ENCODE peak calls at places on chromosomes 16 and 17, in nine cellular contexts. V is endodermal cell, T is A673, Q is heart right ventricle, D is tibial nerve, K is transverse colon, E is bronchial epithelial cell, O is PC-3, X is neural progenitor cell. P is an unnamed sample. For H3K36me3, the result is how much of the 10 kb centered on the place peaks cover.

GRCh38 chr17:28228109-28228840 is 90.7 kb upstream of the TMEM97 start:
- DNase-seq in K (no peak), E (no peak), V (peak), O (no peak), X (peak), T (peak), D (no peak), Q (no peak), P (no peak)

GRCh38 chr17:76197911-76198310 is 42.4 kb downstream of the RNF157 start:
- DNase-seq in K (no peak), E (no peak), T (no peak), X (no peak), Q (peak), D (no peak), O (no peak), V (no peak), P (no peak)

GRCh38 chr17:55336426-55336825 is 71.7 kb downstream of the HLF start:
- DNase-seq in O (no peak), D (no peak), Q (no peak), X (no peak), V (peak), E (no peak), T (no peak), K (no peak), P (no peak)

GRCh38 chr16:88087517-88087877 is 136.3 kb downstream of the BANP start:
- DNase-seq in V (no peak), D (no peak), O (no peak), T (no peak), X (peak), E (no peak), Q (no peak), K (no peak), P (no peak)

GRCh38 chr17:75909051-75909811 is 4.5 kb upstream of the MRPL38 start:
- DNase-seq in Q (no peak), V (no peak), K (no peak), E (no peak), O (no peak), X (no peak), T (no peak), D (no peak), P (no peak)

GRCh38 chr17:1108560-1108809 is 71.3 kb downstream of the ABR start:
- DNase-seq in E (no peak), O (no peak), X (peak), Q (no peak), T (no peak), K (no peak), V (no peak), D (no peak), P (no peak)

GRCh38 chr16:66026211-66026610 is 340.3 kb upstream of the CDH5 start:
- DNase-seq in Q (no peak), D (no peak), V (peak), X (peak), E (no peak), O (peak), K (no peak), T (peak), P (peak)

GRCh38 chr16:69520800-69521602 is 44.8 kb upstream of the NFAT5 start:
- DNase-seq in V (no peak), D (no peak), X (no peak), K (no peak), T (no peak), Q (no peak), O (no peak), E (no peak), P (no peak)

DNA sequence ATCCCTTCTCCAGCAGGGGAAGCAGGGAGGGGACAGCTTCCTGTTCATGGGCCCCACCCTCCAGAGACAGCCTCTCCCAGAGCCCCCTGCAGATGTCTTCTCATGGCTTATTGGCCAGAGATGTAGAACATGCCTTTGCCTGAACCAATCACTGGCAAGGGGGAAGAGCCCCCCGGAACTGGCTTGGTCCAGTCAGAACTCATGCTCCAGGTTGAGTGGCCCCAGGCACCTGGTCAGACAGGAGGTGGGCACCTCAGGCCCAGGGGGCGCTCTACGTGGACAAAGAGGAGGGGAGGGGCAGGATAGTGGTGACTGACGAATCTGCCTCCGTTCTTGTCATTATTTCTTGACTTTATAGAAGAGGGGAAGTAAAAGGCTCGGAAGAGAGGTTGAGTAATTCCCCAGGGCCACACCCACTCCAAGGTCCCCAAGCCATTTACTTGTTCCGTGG is 23.6 kb downstream of the RAB11FIP4 start:
- DNase-seq in D (no peak), V (peak), K (no peak), T (no peak), Q (no peak), O (no peak), E (no peak), X (no peak), P (no peak)
- TF ChIP-seq CTCF in D (no peak), V (peak), K (no peak), T (no peak), Q (no peak), O (no peak), E (no peak), X (peak), P (no peak)

DNA sequence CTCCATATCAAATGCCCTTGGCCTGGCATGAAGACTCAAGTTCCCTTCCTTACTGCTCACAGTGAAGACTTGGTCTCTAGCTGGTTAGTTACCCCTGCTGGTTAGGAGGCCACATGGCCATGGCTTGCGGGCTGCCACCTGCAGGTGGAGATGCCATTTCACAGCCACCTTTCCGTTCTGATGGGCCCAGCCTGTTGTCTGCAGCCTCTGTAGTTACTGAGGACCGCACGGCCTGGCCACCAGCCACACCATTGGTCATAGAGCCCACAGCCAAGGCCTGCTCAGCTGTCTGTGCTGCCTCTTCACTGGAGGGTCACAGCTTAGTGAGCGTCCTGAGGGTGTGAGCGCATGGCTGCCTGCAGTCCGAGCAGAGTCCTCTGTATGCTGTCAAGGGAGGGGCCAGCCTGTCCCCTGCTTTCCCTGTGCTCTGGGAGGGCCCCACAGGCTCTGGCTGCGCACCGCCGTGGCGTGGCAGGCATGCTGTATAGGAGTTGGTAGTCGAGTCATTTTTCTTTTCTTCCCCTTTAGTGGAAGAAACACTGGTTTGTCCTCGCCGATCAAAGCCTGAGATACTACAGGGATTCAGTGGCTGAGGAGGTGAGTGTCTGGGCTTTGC is 59.2 kb downstream of the PLD6 start:
- DNase-seq in D (no peak), V (peak), Q (peak), E (no peak), X (peak), T (peak), K (peak), O (peak), P (peak)
- H3K36me3 ChIP-seq in D (half or more), V (half or more), Q (half or more), E (half or more), X (under half), T (half or more), K (under half), O (half or more), P (half or more)

DNA sequence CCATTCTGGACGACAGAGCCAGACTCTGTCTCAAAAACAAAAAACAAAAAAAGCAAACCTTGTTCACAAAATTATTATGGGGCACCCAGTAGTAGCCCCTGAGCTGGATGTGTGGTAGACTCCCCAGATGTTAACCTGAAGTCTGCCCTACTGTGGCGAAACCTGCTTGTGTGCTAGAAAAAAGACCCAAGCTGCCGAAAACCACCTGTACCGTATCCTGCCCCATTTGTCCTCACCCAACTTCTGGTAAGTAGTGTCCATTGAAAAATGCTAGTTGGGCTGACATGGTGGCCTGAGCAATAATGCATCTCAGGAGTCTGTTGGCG is 9.1 kb downstream of the RMI2 start:
- DNase-seq in K (no peak), D (no peak), V (no peak), T (no peak), O (no peak), E (no peak), Q (no peak), X (no peak), P (no peak)
- H3K4me3 ChIP-seq in K (no peak), D (no peak), V (no peak), T (no peak), O (no peak), E (no peak), Q (no peak), X (no peak), P (no peak)

DNA sequence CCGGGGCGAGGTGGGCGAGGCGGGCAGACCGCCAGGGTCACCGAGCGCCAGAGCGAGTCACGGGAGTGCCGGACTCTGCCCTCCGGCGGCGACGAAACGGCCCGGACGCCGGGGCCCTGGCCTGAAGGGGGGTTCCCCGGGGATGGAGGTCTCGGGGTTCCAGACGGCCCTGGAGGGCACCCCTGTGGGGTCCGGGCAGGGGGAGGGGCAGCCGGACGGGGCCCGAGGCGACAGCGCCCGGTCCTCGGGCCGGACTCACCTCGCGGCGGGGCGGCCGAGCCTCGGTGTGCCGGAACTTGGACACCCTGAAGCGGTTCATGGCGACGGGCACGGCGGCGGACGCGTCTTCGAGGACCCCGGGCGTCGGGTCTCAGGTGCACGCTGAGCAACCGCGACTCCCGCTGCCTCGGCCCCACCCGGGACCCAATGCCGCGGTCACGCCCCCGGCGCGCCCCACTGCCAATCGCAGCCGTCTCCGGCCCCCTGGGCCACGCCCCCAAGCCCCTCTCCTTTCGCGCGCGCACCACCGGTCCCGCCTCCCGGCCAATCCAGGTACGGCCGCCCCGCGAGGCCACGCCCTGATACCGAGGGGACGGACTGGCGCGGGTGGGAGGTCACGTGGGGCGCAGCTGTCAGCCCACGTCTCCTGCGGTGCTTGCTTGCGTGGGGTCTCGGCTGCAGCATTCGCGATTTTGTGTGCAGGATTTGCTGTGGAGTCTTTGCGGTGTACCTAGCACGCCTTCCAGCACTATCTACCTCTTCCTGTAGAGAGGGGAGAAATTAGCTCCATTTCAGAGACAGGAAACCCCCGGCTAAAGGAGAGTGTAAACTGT is at the start of gene CORO7:
- DNase-seq in V (peak), D (peak), T (peak), E (peak), O (peak), Q (peak), X (peak), K (peak), P (peak)
- TF ChIP-seq CTCF in V (peak), D (no peak), T (no peak), E (no peak), O (no peak), Q (no peak), X (no peak), K (no peak), P (no peak)

GRCh38 chr16:23465179-23465578 is 12.2 kb upstream of the COG7 start:
- DNase-seq in T (no peak), E (no peak), X (no peak), V (no peak), O (no peak), Q (no peak), D (no peak), K (no peak), P (no peak)
- H3K36me3 ChIP-seq in T (under half), E (under half), X (under half), V (half or more), O (under half), Q (half or more), D (half or more), K (under half), P (half or more)

DNA sequence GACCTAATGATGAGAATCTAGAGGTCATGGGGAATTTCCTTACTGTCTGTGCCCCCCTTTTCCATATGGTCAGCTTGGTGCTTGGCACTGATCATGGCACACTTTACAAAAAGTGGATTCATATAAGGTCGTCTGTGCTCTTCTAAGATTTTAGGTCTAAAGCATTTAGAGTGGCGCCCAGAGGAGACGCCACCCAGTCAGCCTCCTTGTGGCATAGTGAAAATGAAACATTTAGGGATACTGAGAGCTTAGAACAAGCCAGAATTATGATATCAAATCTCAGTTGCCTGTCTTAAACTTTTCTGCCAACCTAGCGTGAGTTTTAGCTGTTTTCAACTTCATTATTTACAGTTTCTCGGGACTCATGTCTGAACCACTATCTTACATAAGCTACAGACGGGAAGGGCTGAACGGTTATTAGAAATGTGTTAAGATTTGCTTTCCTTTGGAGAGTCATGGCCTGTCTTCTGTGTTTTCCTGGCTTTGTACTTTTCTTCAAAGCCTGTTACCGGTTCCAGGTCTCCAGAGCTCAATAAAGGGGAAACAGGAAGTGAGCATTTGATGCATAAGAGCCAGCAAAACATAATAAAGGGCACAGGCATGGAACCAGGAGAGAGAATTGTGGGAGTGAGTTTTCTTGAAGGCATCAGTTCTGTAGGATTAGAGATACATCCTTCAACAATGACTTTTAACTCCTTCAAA is 13.7 kb downstream of the ZNRF1 start:
- DNase-seq in T (peak), D (no peak), O (no peak), X (no peak), E (no peak), K (no peak), V (no peak), Q (no peak), P (no peak)
- H3K4me3 ChIP-seq in T (peak), D (no peak), O (peak), X (no peak), E (no peak), K (no peak), V (no peak), Q (no peak), P (no peak)

DNA sequence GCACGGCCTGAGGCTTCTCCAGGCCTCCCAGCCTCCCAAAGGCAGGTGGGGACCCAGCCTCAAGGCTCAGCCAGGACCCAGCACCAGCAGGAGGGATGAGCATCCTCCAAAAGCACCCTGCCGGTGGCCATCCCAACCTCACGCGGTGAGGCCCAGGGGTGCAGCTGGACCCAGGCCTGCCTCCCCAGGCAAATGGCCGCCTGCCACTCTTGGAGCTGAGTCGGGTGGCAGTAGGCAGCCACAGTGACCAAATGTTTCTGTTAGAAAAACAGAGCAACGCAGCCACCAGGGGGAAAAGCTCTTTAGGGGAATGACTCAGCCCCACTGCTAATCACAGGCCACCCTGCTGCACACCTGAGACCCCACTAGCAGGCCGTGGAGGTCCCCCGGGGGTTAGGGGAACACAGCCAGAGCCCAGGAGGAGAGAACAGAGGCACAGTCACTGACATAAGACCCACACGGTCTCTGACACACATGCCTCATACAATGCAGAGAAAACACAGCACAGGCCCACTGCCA is 12.5 kb downstream of the BCAR1 start:
- DNase-seq in Q (no peak), E (no peak), O (no peak), D (no peak), T (peak), X (no peak), K (no peak), V (no peak), P (no peak)
- TF ChIP-seq CTCF in Q (peak), E (peak), O (peak), D (no peak), T (peak), X (no peak), K (no peak), V (peak), P (no peak)

GRCh38 chr16:28208131-28208530 is 3.6 kb downstream of the XPO6 start:
- DNase-seq in O (no peak), Q (no peak), T (no peak), X (no peak), D (no peak), E (no peak), K (no peak), V (no peak), P (no peak)
- H3K36me3 ChIP-seq in O (under half), Q (half or more), T (under half), X (under half), D (under half), E (under half), K (under half), V (under half), P (half or more)

P was measured in WERI-Rb-1.